ENCODE peak calls at places on chromosome 3, in eight cellular contexts. One of them, this sample, is unnamed.

GRCh38 chr3:58688563-58688962 is 22.0 kb upstream of the FAM3D start:
- DNase-seq in stromal cell of bone marrow: no peak
- DNase-seq in T-helper 9 cell: no peak
- DNase-seq in small intestine: peak; percentile 83
- DNase-seq in effector memory CD8-positive, alpha-beta T cell: no peak
- DNase-seq in NCI-H1092 treated with DMSO at 0.1 percent for 48 hours: peak; percentile 15
- DNase-seq in WTC11: no peak
- DNase-seq in NCI-H2029: peak; percentile 33
- DNase-seq in this sample: no peak

GRCh38 chr3:29914861-29915524 is 634.1 kb downstream of the RBMS3 start:
- DNase-seq in stromal cell of bone marrow: peak; percentile 58
- DNase-seq in T-helper 9 cell: no peak
- DNase-seq in effector memory CD8-positive, alpha-beta T cell: no peak
- DNase-seq in WTC11: no peak
- DNase-seq in NCI-H2029: no peak
- DNase-seq in NCI-H1092 treated with DMSO at 0.1 percent for 48 hours: no peak
- DNase-seq in small intestine: no peak
- DNase-seq in this sample: no peak

GRCh38 chr3:182092662-182093262 is 381.0 kb downstream of the SOX2 start:
- DNase-seq in NCI-H1092 treated with DMSO at 0.1 percent for 48 hours: peak; percentile 15
- DNase-seq in effector memory CD8-positive, alpha-beta T cell: no peak
- DNase-seq in small intestine: no peak
- DNase-seq in T-helper 9 cell: no peak
- DNase-seq in stromal cell of bone marrow: no peak
- DNase-seq in NCI-H2029: peak; percentile 23
- DNase-seq in WTC11: no peak
- DNase-seq in this sample: no peak

GRCh38 chr3:69252631-69253030 is 130.2 kb upstream of the LMOD3 start:
- DNase-seq in small intestine: peak; percentile 74
- DNase-seq in effector memory CD8-positive, alpha-beta T cell: no peak
- DNase-seq in stromal cell of bone marrow: no peak
- DNase-seq in NCI-H2029: peak; percentile 25
- DNase-seq in T-helper 9 cell: no peak
- DNase-seq in WTC11: no peak
- DNase-seq in NCI-H1092 treated with DMSO at 0.1 percent for 48 hours: no peak
- DNase-seq in this sample: no peak

GRCh38 chr3:186754006-186754405 is 29.4 kb upstream of the EIF4A2 start:
- DNase-seq in stromal cell of bone marrow: no peak
- DNase-seq in effector memory CD8-positive, alpha-beta T cell: no peak
- DNase-seq in NCI-H1092 treated with DMSO at 0.1 percent for 48 hours: no peak
- DNase-seq in WTC11: no peak
- DNase-seq in T-helper 9 cell: no peak
- DNase-seq in small intestine: no peak
- DNase-seq in NCI-H2029: no peak
- DNase-seq in this sample: no peak

GRCh38 chr3:66747688-66748087 is 246.9 kb upstream of the LRIG1 start:
- DNase-seq in stromal cell of bone marrow: no peak
- DNase-seq in T-helper 9 cell: no peak
- DNase-seq in effector memory CD8-positive, alpha-beta T cell: no peak
- DNase-seq in NCI-H2029: no peak
- DNase-seq in WTC11: no peak
- DNase-seq in NCI-H1092 treated with DMSO at 0.1 percent for 48 hours: no peak
- DNase-seq in small intestine: no peak
- DNase-seq in this sample: no peak

GRCh38 chr3:48406443-48407431 is 23.1 kb downstream of the PLXNB1 start:
- DNase-seq in T-helper 9 cell: no peak
- DNase-seq in NCI-H2029: no peak
- DNase-seq in stromal cell of bone marrow: no peak
- DNase-seq in effector memory CD8-positive, alpha-beta T cell: no peak
- DNase-seq in small intestine: no peak
- DNase-seq in NCI-H1092 treated with DMSO at 0.1 percent for 48 hours: no peak
- DNase-seq in WTC11: no peak
- DNase-seq in this sample: no peak

GRCh38 chr3:170270282-170270891 is 48.2 kb downstream of the PRKCI start:
- DNase-seq in WTC11: no peak
- DNase-seq in small intestine: peak; percentile 88
- DNase-seq in effector memory CD8-positive, alpha-beta T cell: no peak
- DNase-seq in NCI-H2029: no peak
- DNase-seq in stromal cell of bone marrow: no peak
- DNase-seq in NCI-H1092 treated with DMSO at 0.1 percent for 48 hours: no peak
- DNase-seq in T-helper 9 cell: no peak
- DNase-seq in this sample: no peak

GRCh38 chr3:60277376-60277800 is 973.9 kb downstream of the FHIT start:
- DNase-seq in effector memory CD8-positive, alpha-beta T cell: no peak
- DNase-seq in WTC11: no peak
- DNase-seq in stromal cell of bone marrow: no peak
- DNase-seq in T-helper 9 cell: no peak
- DNase-seq in NCI-H2029: no peak
- DNase-seq in NCI-H1092 treated with DMSO at 0.1 percent for 48 hours: no peak
- DNase-seq in small intestine: no peak
- DNase-seq in this sample: peak; percentile 2

This sample was measured in iPS DF 6.9.